ENCODE peak calls at places on chromosomes 11 and 22, in nine cellular contexts. N is amniotic stem cell; H is A549; U is activated B cell treated with CpG ODN at 0.5 μM for 24 hours; A is stimulated activated effector memory CD8-positive, alpha-beta T cell treated with anti-CD3 and anti-CD28 coated beads, Interleukin-12 subunit alpha, Interleukin-12 subunit beta, amount 100 ng/mL, for 72 hours; W is T-helper 9 cell; E is stimulated activated CD8-positive, alpha-beta memory T cell treated with anti-CD3 and anti-CD28 coated beads, Interleukin-15, amount 100 ng/mL, for 4 hours; B is NAMALWA; Q is left colon. P is an unnamed sample.

GRCh38 chr11:1160231-1161101 is 2.7 kb downstream of the MUC5AC start:
- DNase-seq in N (no peak), H (no peak), U (peak), A (no peak), W (no peak), E (no peak), B (no peak), Q (no peak), P (peak)

GRCh38 chr11:124409906-124410305 is 11.1 kb upstream of the OR8B3 start:
- DNase-seq in N (no peak), H (no peak), U (no peak), A (no peak), W (no peak), E (no peak), B (no peak), Q (no peak), P (no peak)

GRCh38 chr11:35163707-35164496 is 24.9 kb downstream of the CD44 start:
- DNase-seq in N (no peak), H (no peak), U (no peak), A (no peak), W (no peak), E (no peak), B (no peak), Q (no peak), P (no peak)

GRCh38 chr11:2377511-2378443 is 667 bp downstream of the CD81 start:
- DNase-seq in N (no peak), H (peak), U (no peak), A (no peak), W (peak), E (peak), B (peak), Q (peak), P (peak)

GRCh38 chr22:36901411-36902142 is 11.9 kb upstream of the CSF2RB start:
- DNase-seq in N (no peak), H (no peak), U (no peak), A (no peak), W (no peak), E (no peak), B (peak), Q (no peak), P (no peak)

GRCh38 chr11:69497221-69497787 is 15.8 kb downstream of the LINC01488 start:
- DNase-seq in N (peak), H (peak), U (no peak), A (no peak), W (no peak), E (no peak), B (no peak), Q (peak), P (peak)

GRCh38 chr11:77060234-77060633 is 6.5 kb upstream of the CAPN5 start:
- DNase-seq in N (no peak), H (no peak), U (no peak), A (no peak), W (no peak), E (no peak), B (no peak), Q (no peak), P (no peak)

GRCh38 chr11:29343465-29344333 is 673.1 kb downstream of the KCNA4 start:
- DNase-seq in N (no peak), H (peak), U (peak), A (peak), W (no peak), E (no peak), B (peak), Q (peak), P (peak)